ENCODE peak calls at places on chromosomes 3 and 15, in nine cellular contexts. W, O, B, M, K, U, Y, Q and G are unnamed samples.

GRCh38 chr3:45778761-45779201 is 17.6 kb downstream of the SLC6A20 start:
- DNase-seq in U (no peak), W (peak), B (no peak), O (no peak), Q (no peak), Y (no peak), K (no peak), M (no peak), G (no peak)

GRCh38 chr3:124258057-124258500 is 266.2 kb upstream of the ROPN1 start:
- DNase-seq in B (peak), M (no peak), O (no peak), U (no peak), Y (no peak), W (no peak), K (peak), Q (no peak), G (no peak)

GRCh38 chr3:28347374-28348285 is 891 bp upstream of the ZCWPW2 start:
- DNase-seq in Q (no peak), O (no peak), K (peak), B (peak), Y (peak), M (no peak), U (no peak), W (no peak), G (peak)

GRCh38 chr3:22371592-22372291 is 620.7 kb upstream of the ZNF385D start:
- DNase-seq in W (no peak), U (no peak), M (no peak), Y (no peak), O (peak), Q (no peak), B (no peak), K (no peak), G (no peak)

GRCh38 chr3:129966876-129967275 is 7.6 kb upstream of the TRH start:
- DNase-seq in O (no peak), W (no peak), Y (no peak), M (no peak), B (no peak), Q (no peak), K (no peak), U (no peak), G (no peak)

GRCh38 chr3:42705039-42705767 is 2.6 kb upstream of the HHATL start:
- DNase-seq in Y (no peak), K (no peak), U (no peak), W (peak), M (no peak), Q (no peak), B (no peak), O (no peak), G (no peak)

GRCh38 chr3:184662192-184662591 is 49.7 kb downstream of the MAGEF1 start:
- DNase-seq in W (no peak), U (no peak), B (no peak), Y (no peak), K (no peak), Q (no peak), O (peak), M (no peak), G (no peak)

GRCh38 chr3:156172536-156172935 is 52.2 kb downstream of the KCNAB1 start:
- DNase-seq in Q (no peak), K (no peak), O (no peak), M (no peak), U (no peak), B (no peak), W (no peak), Y (no peak), G (no peak)

GRCh38 chr3:8853081-8853480 is 83.7 kb upstream of the OXTR start:
- DNase-seq in U (no peak), B (no peak), K (peak), Y (no peak), W (no peak), O (peak), M (no peak), Q (no peak), G (no peak)

GRCh38 chr3:30426319-30426993 is 179.9 kb upstream of the TGFBR2 start:
- DNase-seq in M (no peak), B (no peak), U (no peak), O (peak), W (peak), Q (no peak), K (peak), Y (no peak), G (no peak)

GRCh38 chr15:40047413-40048154 is 8.6 kb upstream of the SRP14 start:
- DNase-seq in Y (peak), O (peak), B (peak), U (no peak), Q (peak), K (peak), M (peak), W (peak), G (no peak)

GRCh38 chr3:124410471-124410870 is 319.8 kb upstream of the UMPS start:
- DNase-seq in M (no peak), Y (peak), W (no peak), O (no peak), U (no peak), K (no peak), B (peak), Q (no peak), G (no peak)

GRCh38 chr3:4474683-4475490 is 7.8 kb upstream of the SUMF1 start:
- DNase-seq in U (no peak), O (no peak), M (no peak), B (peak), K (no peak), Q (no peak), W (peak), Y (peak), G (no peak)

GRCh38 chr3:132595036-132595435 is 2.0 kb upstream of the ACKR4 start:
- DNase-seq in Y (peak), K (no peak), Q (no peak), B (no peak), W (no peak), U (no peak), O (no peak), M (peak), G (peak)

GRCh38 chr15:68408971-68409370 is 23.0 kb downstream of the ITGA11 start:
- DNase-seq in M (no peak), Y (no peak), W (peak), U (no peak), B (no peak), Q (no peak), O (no peak), K (no peak), G (no peak)

GRCh38 chr3:115982629-115983028 is 359.3 kb downstream of the GAP43 start:
- DNase-seq in K (no peak), B (no peak), M (peak), W (no peak), O (no peak), Y (no peak), U (no peak), Q (no peak), G (no peak)

GRCh38 chr15:88709960-88710715 is 71.3 kb downstream of the ISG20 start:
- DNase-seq in K (no peak), W (peak), O (no peak), Y (no peak), B (no peak), Q (no peak), M (no peak), U (no peak), G (no peak)

GRCh38 chr3:51716805-51717204 is 9.9 kb downstream of the GRM2 start:
- DNase-seq in O (no peak), U (no peak), Y (no peak), Q (no peak), M (peak), W (peak), K (no peak), B (no peak), G (no peak)

GRCh38 chr15:89880727-89881126 is 13.1 kb downstream of the AP3S2 start:
- DNase-seq in M (no peak), U (no peak), B (no peak), Y (no peak), O (no peak), Q (no peak), W (no peak), K (no peak), G (no peak)

GRCh38 chr3:57464801-57465200 is 79.3 kb downstream of the DNAH12 start:
- DNase-seq in U (no peak), M (no peak), Y (no peak), W (no peak), Q (no peak), B (no peak), K (peak), O (no peak), G (peak)

GRCh38 chr3:167983583-167983982 is 112.1 kb downstream of the GOLIM4 start:
- DNase-seq in Y (no peak), K (no peak), O (no peak), M (no peak), W (no peak), Q (no peak), B (no peak), U (no peak), G (no peak)

GRCh38 chr15:74958320-74958907 is 1.8 kb upstream of the RPP25 start:
- DNase-seq in W (peak), K (peak), O (peak), Y (no peak), U (no peak), B (no peak), M (peak), Q (no peak), G (no peak)

GRCh38 chr15:40925863-40926658 is 3.1 kb upstream of the DLL4 start:
- DNase-seq in Q (no peak), M (no peak), O (no peak), B (no peak), K (peak), W (no peak), Y (no peak), U (peak), G (no peak)